ENCODE peak calls at places on chromosomes 13 and 19, in four cellular contexts. C is left cardiac atrium, Z is LoVo, K is LHCN-M2. P is an unnamed sample.

GRCh38 chr19:17414097-17414496 is 5.8 kb upstream of the MVB12A start:
- DNase-seq in K (no peak), C (no peak), Z (no peak), P (no peak)

GRCh38 chr19:29380581-29380980 is 145.2 kb upstream of the VSTM2B start:
- DNase-seq in Z (no peak), K (no peak), C (no peak), P (no peak)

GRCh38 chr13:85930108-85930507 is 130.9 kb upstream of the SLITRK6 start:
- DNase-seq in K (no peak), C (no peak), Z (no peak), P (no peak)

GRCh38 chr19:44648536-44649370 is 5.0 kb downstream of the PVR start:
- DNase-seq in K (peak), C (peak), Z (no peak), P (peak)

GRCh38 chr19:27881213-27881612 is 1331.7 kb downstream of the UQCRFS1 start:
- DNase-seq in C (no peak), Z (no peak), K (no peak), P (no peak)

GRCh38 chr19:6593651-6594416 is 2.9 kb upstream of the CD70 start:
- DNase-seq in C (no peak), Z (no peak), K (no peak), P (no peak)

GRCh38 chr19:55206664-55207500 is 2.4 kb downstream of the PTPRH start:
- DNase-seq in Z (peak), K (peak), C (peak), P (peak)

GRCh38 chr19:41575998-41576397 is at the start of gene CEACAM21:
- DNase-seq in C (peak), Z (no peak), K (no peak), P (no peak)

GRCh38 chr13:109858319-109858718 is 71.9 kb upstream of the IRS2 start:
- DNase-seq in K (no peak), C (no peak), Z (no peak), P (no peak)

GRCh38 chr13:76019421-76020044 is 383.4 kb downstream of the LMO7 start:
- DNase-seq in Z (no peak), C (peak), K (no peak), P (no peak)

GRCh38 chr19:51354742-51355148 is 11.4 kb downstream of the ETFB start:
- DNase-seq in Z (no peak), K (no peak), C (peak), P (no peak)

GRCh38 chr19:55473613-55474012 is 2.8 kb upstream of the ZNF628 start:
- DNase-seq in K (peak), Z (peak), C (no peak), P (peak)

GRCh38 chr19:40466219-40467006 is at the start of gene SPTBN4:
- DNase-seq in C (peak), Z (no peak), K (peak), P (no peak)

GRCh38 chr19:18319591-18320135 is 3.2 kb downstream of the LSM4 start:
- DNase-seq in Z (peak), C (no peak), K (no peak), P (no peak)

GRCh38 chr13:92769064-92769463 is 457.5 kb upstream of the GPC6 start:
- DNase-seq in C (no peak), K (no peak), Z (no peak), P (no peak)

P was measured in M059J.